ENCODE peak calls at places on chromosomes 3 and 15, in four cellular contexts. B is K562, J is HepG2, A is HCT116. R is an unnamed sample.

GRCh38 chr3:158532099-158532734 is 38.8 kb upstream of the MLF1 start:
- DNase-seq in A (peak), J (peak), B (peak), R (peak)

GRCh38 chr3:155512867-155513261 is 219.4 kb upstream of the STRIT1 start:
- DNase-seq in J (no peak), A (no peak), B (no peak), R (no peak)

GRCh38 chr15:77002436-77002835 is 7.5 kb downstream of the PSTPIP1 start:
- DNase-seq in B (no peak), J (no peak), A (no peak), R (no peak)

GRCh38 chr15:23574742-23575141 is 9.3 kb downstream of the MKRN3 start:
- DNase-seq in A (no peak), B (no peak), J (no peak), R (no peak)

GRCh38 chr3:146881366-146881765 is 276.2 kb upstream of the PLSCR5 start:
- DNase-seq in J (no peak), B (no peak), A (no peak), R (no peak)

GRCh38 chr3:64238971-64239667 is 13.9 kb upstream of the PRICKLE2 start:
- DNase-seq in B (no peak), A (no peak), J (peak), R (no peak)

GRCh38 chr15:92725171-92725570 is 69.6 kb upstream of the FAM174B start:
- DNase-seq in B (no peak), A (no peak), J (no peak), R (no peak)

GRCh38 chr3:16399473-16399872 is 114.0 kb downstream of the RFTN1 start:
- DNase-seq in B (no peak), J (no peak), A (no peak), R (no peak)

GRCh38 chr3:179871782-179872181 is 165.0 kb downstream of the PEX5L start:
- DNase-seq in J (no peak), B (no peak), A (no peak), R (no peak)

GRCh38 chr3:45819543-45819942 is 22.4 kb downstream of the LZTFL1 start:
- DNase-seq in A (no peak), J (no peak), B (no peak), R (no peak)

GRCh38 chr3:98577178-98577895 is 16.1 kb downstream of the CPOX start:
- DNase-seq in A (no peak), J (no peak), B (no peak), R (no peak)

GRCh38 chr15:31344824-31345605 is 18.4 kb downstream of the KLF13 start:
- DNase-seq in A (no peak), J (no peak), B (no peak), R (no peak)

GRCh38 chr3:52481819-52482521 is 13.2 kb upstream of the STAB1 start:
- DNase-seq in J (no peak), B (peak), A (no peak), R (no peak)

GRCh38 chr3:59866076-59866475 is 816.3 kb upstream of the CFAP20DC start:
- DNase-seq in A (no peak), B (no peak), J (no peak), R (no peak)

GRCh38 chr15:84604804-84605203 is 4.0 kb downstream of the ZSCAN2 start:
- DNase-seq in B (no peak), J (no peak), A (no peak), R (no peak)

GRCh38 chr3:54120657-54121403 is 1.5 kb upstream of the CACNA2D3 start:
- DNase-seq in J (no peak), B (no peak), A (no peak), R (no peak)

GRCh38 chr3:46897829-46898320 is 20.4 kb downstream of the PTH1R start:
- DNase-seq in B (peak), A (no peak), J (peak), R (no peak)

GRCh38 chr3:46900007-46900292 is 22.4 kb downstream of the PTH1R start:
- DNase-seq in B (no peak), J (no peak), A (no peak), R (no peak)

GRCh38 chr3:46897031-46897430 is 19.5 kb downstream of the PTH1R start:
- DNase-seq in J (no peak), A (no peak), B (no peak), R (no peak)

GRCh38 chr3:46899151-46900006 is 21.9 kb downstream of the PTH1R start:
- DNase-seq in J (no peak), A (no peak), B (no peak), R (no peak)

DNA sequence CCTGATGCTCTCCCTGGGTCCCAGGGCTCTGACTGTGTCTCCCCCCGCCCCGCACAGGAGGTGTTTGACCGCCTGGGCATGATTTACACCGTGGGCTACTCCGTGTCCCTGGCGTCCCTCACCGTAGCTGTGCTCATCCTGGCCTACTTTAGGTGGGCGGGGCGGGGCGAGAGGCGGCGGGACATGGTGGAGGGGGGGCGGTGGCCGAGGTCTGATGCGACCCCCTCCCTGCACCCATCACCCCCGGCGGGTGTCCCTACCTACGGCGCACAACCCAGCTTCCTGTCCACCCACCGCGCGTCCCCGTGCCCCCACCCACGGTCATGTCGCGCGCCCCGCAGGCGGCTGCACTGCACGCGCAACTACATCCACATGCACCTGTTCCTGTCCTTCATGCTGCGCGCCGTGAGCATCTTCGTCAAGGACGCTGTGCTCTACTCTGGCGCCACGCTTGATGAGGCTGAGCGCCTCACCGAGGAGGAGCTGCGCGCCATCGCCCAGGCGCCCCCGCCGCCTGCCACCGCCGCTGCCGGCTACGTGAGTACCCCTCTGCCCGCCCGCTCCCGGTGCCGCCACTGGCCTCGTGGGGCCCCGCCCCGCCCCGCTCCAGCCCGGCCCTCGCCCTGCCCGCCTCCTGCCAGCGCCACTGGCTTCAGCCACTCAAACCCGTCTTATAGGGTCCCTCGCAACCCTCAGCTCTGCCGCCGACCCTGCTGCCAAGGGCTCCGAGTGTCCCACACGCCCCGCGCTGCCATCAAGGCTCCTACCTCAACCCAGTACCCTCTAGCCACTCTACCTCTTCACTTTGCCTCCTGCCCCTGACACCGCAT is 21.0 kb downstream of the PTH1R start:
- DNase-seq in J (no peak), B (no peak), A (no peak), R (no peak)
- TF ChIP-seq TCF7L2 in J (no peak), B (no peak), A (no peak), R (no peak)

GRCh38 chr3:34725774-34726173 is 913.6 kb upstream of the ARPP21 start:
- DNase-seq in A (no peak), B (no peak), J (no peak), R (no peak)
- TF ChIP-seq REST in A (no peak), B (no peak), J (no peak), R (no peak)

DNA sequence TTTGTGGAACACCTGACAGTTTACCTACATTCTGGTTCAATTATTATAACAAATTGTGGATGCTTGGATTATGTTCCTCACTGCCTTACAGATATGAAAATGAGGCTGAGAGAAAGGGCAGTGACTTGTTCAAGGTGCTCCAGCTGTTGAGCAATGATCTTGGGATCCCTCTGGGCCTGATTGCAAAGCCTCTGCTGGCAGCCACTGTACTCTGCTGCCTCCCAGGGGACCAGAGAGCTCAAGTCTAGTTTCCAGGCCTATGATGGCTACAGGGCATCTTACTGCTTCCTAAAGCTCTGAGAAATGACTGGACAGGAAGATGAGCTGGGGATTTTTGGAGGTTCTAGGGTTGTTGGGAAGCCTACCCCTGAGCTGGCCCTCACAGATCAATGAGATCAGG is 2.3 kb upstream of the SHC4 start:
- DNase-seq in B (no peak), A (peak), J (no peak), R (no peak)
- TF ChIP-seq TCF7L2 in B (no peak), A (no peak), J (no peak), R (no peak)

DNA sequence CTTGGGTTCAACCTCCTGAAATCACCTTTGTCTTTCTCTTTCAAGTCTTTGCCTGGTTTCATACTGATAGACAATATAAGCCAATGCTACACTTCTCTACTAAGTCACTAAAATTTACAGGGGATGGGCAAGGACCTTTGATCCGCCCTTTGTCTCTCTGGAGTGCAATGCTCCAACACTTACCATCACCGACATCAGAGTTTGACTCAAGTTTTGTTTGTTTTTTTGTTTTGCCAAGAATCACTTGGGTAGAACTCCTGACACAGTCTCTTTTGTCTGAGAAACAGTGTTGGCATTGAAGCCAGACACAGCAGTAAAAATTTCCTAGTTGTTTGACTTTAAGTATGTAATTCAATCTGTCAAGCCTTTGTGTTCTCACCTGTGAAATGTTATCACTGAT is 29.3 kb downstream of the NFKBIZ start:
- DNase-seq in J (no peak), B (no peak), A (no peak), R (no peak)
- TF ChIP-seq REST in J (no peak), B (no peak), A (no peak), R (no peak)

DNA sequence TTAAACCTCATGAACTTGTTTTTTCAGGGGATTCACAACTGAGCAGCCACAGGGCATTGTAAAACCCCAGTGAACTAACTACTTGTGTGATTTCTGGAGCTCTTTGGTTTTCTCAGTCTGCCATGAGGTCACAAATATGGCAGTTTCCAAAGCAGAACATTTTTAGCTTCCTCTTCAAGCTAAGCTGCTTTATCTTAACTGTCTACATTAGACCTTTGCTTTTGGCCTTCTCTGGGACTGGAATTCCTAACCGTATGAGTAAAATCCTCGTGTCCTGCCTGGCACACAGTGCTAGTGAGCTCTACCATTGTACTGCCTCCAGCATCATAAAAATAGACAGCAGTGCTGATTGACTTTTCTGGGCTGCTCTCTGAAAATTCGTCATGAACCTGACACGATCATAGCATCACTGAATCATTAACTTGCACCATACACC is 22.1 kb downstream of the CDIN1 start:
- DNase-seq in A (no peak), J (no peak), B (no peak), R (no peak)
- TF ChIP-seq TCF7L2 in A (no peak), J (no peak), B (no peak), R (no peak)

GRCh38 chr15:82540984-82541431 is 751 bp upstream of the RPS17 start:
- DNase-seq in B (peak), A (no peak), J (no peak), R (no peak)

GRCh38 chr15:82543155-82543554 is 2.9 kb upstream of the RPS17 start:
- DNase-seq in A (no peak), B (no peak), J (no peak), R (no peak)

GRCh38 chr15:82538961-82539689 is 1.1 kb downstream of the RPS17 start:
- DNase-seq in A (no peak), B (peak), J (peak), R (no peak)

GRCh38 chr15:82539690-82540054 is 585 bp downstream of the RPS17 start:
- DNase-seq in A (no peak), B (peak), J (no peak), R (no peak)

DNA sequence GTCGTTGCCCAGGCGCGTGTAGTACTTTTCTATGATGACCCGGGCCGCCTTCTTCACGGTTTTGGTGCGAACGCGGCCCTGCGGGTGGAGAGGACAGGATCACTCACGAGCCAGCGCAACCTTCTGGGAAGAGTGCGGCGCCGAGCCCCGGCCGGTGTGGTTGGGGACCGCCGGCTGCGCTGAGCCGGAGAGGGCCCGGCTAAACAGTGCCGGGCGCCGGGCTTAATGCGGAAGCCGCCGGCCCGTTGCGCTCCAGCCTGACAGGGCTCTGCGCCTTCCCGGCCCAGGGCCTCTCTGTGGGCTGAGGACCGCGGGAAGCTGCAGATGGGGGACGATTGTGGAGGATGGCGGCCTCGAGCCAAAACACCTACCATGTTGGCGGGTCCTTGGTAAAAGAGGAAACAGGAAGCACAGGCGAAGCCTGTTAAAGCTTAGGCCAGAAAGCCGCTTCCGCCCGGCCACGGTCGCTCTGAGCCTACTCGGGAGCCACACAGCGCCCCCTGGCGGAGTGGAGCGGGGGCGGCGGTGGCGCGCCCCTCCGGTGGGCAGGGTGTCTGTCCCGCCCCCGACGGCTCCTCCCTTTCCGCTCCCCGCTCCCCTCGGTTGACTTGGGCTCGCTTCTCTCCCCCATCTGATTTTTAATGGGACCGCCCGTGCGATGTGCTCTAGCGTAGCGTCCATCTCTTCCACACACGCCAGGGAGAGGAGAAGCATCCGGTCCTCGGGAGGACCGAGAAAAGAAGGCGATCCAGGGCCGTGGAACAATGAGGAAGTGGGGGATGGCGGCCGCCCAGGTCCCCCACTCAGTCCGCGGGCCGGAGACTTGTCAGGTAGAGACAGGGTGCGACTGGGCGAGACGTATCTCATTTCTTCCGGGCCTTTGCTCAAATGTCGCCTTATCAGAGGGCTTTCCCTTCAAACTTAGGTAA is at the start of gene RPS17:
- DNase-seq in B (peak), A (peak), J (peak), R (peak)
- TF ChIP-seq REST in B (peak), A (no peak), J (no peak), R (no peak)

DNA sequence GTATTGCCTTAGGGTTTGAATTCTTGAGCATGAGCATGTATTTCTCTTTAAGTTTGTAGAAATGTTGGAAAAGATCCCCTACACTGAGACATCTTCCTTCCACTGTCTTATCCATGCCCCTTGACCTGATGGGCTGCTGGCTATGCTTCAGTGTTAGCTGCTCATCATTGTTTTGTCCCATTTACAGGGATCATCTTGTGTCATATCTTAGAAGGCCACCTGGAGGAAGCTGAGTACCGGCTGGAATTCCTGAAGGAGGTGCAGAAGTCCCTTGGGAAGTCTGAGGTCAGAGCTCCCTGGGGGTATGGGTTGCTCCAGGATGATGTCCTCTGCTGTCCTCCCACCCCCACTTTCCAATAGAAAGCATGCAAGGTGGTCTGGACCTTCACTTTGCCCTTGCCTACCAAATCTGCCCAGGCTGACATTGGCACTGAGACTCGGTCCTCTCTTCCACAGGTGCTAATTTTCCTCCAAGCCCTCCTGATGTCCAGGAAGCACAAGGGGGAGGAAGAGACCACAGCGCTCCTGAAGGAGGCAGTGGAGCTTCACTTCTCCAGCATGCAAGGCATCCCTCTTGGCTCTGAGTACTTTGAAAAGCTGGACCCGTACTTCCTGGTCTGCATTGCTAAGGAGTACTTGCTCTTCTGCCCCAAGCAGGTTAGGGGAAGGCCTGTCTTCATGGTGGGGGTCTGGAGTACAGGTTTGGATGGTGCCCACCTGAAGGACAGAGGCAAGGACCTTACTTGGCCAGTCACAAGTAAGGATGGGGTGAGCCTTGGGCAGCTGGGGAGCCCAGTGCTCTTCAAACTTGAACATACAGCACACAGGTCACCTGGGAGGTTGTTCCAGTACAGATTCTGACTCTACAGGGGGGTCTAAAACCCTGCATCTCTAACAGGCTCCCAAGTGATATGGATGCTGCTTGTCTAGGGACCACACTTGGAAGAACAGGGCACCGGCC is 17.7 kb downstream of the TTC21A start:
- DNase-seq in B (no peak), A (no peak), J (peak), R (no peak)
- TF ChIP-seq TCF7L2 in B (no peak), A (no peak), J (no peak), R (no peak)

DNA sequence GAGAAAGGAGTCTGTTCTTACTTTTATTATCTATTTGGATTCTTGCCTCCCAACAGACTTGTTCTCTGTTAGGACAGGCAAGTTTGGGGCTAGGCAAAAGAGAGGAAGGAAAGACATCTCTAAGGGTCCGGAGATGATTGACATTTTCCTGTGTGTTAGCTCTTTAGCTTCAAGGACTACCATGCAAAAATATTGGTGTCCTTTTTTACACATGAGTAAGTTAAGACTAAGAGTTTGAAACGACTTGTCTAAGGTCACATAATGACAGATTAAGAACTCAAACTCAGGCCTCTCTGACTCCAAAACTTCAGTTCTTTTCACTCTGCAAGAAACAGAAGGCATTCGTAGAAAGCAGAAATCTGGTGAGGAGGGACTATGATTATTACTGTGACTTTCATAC is 5.9 kb downstream of the LMCD1 start:
- DNase-seq in A (no peak), B (no peak), J (no peak), R (no peak)
- TF ChIP-seq REST in A (no peak), B (no peak), J (no peak), R (no peak)

GRCh38 chr3:160486459-160486869 is 36.9 kb upstream of the TRIM59 start:
- DNase-seq in J (peak), B (no peak), A (peak), R (no peak)
- TF ChIP-seq TCF7L2 in J (no peak), B (no peak), A (no peak), R (no peak)